ENCODE peak calls at places on chromosomes 2 and 18, in four cellular contexts. G is WTC11, Q is HepG2, R is HEK293T. L is an unnamed sample.
A peak's percentile ranks its signal among the peaks of the same experiment; 100 is the strongest.

GRCh38 chr2:22455086-22455485 is 929.9 kb upstream of the KLHL29 start:
- DNase-seq in G (no peak), Q (no peak), R (no peak), L (no peak)

GRCh38 chr2:130872276-130873125 is 35.8 kb downstream of the ARHGEF4 start:
- DNase-seq in G (no peak), Q (no peak), R (no peak), L (no peak)

GRCh38 chr2:84855730-84856129 is 25.2 kb downstream of the TRABD2A start:
- DNase-seq in G (peak; percentile 76), Q (no peak), R (no peak), L (no peak)

GRCh38 chr2:234422242-234422641 is 74.6 kb downstream of the ARL4C start:
- DNase-seq in G (no peak), Q (peak; percentile 74), R (no peak), L (no peak)

GRCh38 chr18:48833701-48834394 is 116.9 kb downstream of the SMAD7 start:
- DNase-seq in G (peak; percentile 7), Q (no peak), R (no peak), L (no peak)

GRCh38 chr2:206531996-206532543 is 88.7 kb downstream of the ADAM23 start:
- DNase-seq in G (no peak), Q (no peak), R (peak; percentile 50), L (no peak)

GRCh38 chr2:26464390-26465265 is 13.3 kb downstream of the OTOF start:
- DNase-seq in G (peak; percentile 5), Q (no peak), R (no peak), L (no peak)

GRCh38 chr18:60686142-60686541 is 313.6 kb upstream of the MC4R start:
- DNase-seq in G (no peak), Q (no peak), R (no peak), L (no peak)

GRCh38 chr2:64797881-64798590 is 144.3 kb upstream of the SERTAD2 start:
- DNase-seq in G (no peak), Q (peak; percentile 21), R (no peak), L (no peak)

GRCh38 chr18:10442551-10442971 is 11.9 kb upstream of the APCDD1 start:
- DNase-seq in G (no peak), Q (no peak), R (no peak), L (no peak)

GRCh38 chr18:22063077-22063476 is 106.3 kb upstream of the GATA6 start:
- DNase-seq in G (no peak), Q (no peak), R (no peak), L (no peak)

GRCh38 chr18:63339920-63340484 is 20.4 kb upstream of the BCL2 start:
- DNase-seq in G (peak; percentile 47), Q (peak; percentile 22), R (no peak), L (peak; percentile 14)

GRCh38 chr18:22346342-22346967 is 71.3 kb downstream of the CTAGE1 start:
- DNase-seq in G (no peak), Q (no peak), R (no peak), L (no peak)

GRCh38 chr2:237904806-237905599 is 45.6 kb downstream of the RAMP1 start:
- DNase-seq in G (no peak), Q (no peak), R (no peak), L (no peak)

GRCh38 chr2:10141736-10142639 is 19.4 kb downstream of the RRM2 start:
- DNase-seq in G (peak; percentile 68), Q (no peak), R (peak; percentile 62), L (peak; percentile 29)

GRCh38 chr2:73141896-73142295 is 29.1 kb upstream of the RAB11FIP5 start:
- DNase-seq in G (no peak), Q (no peak), R (no peak), L (no peak)

GRCh38 chr2:64237266-64237665 is 93.0 kb upstream of the PELI1 start:
- DNase-seq in G (no peak), Q (no peak), R (no peak), L (no peak)

GRCh38 chr18:59715966-59716369 is 18.7 kb upstream of the CCBE1 start:
- DNase-seq in G (no peak), Q (no peak), R (no peak), L (no peak)

GRCh38 chr2:160014227-160014626 is 48.2 kb downstream of the PLA2R1 start:
- DNase-seq in G (no peak), Q (no peak), R (no peak), L (no peak)

GRCh38 chr2:12504443-12504842 is 212.3 kb upstream of the TRIB2 start:
- DNase-seq in G (no peak), Q (no peak), R (no peak), L (no peak)

GRCh38 chr2:12502759-12503158 is 214.0 kb upstream of the TRIB2 start:
- DNase-seq in G (no peak), Q (no peak), R (no peak), L (no peak)

GRCh38 chr2:12507295-12507694 is 209.4 kb upstream of the TRIB2 start:
- DNase-seq in G (no peak), Q (no peak), R (no peak), L (no peak)

GRCh38 chr2:12510070-12510469 is 206.7 kb upstream of the TRIB2 start:
- DNase-seq in G (no peak), Q (no peak), R (no peak), L (no peak)

GRCh38 chr2:12506846-12507245 is 209.9 kb upstream of the TRIB2 start:
- DNase-seq in G (no peak), Q (no peak), R (no peak), L (no peak)
- TF ChIP-seq ELF4 in G (no peak), Q (no peak), R (no peak), L (no peak)

DNA sequence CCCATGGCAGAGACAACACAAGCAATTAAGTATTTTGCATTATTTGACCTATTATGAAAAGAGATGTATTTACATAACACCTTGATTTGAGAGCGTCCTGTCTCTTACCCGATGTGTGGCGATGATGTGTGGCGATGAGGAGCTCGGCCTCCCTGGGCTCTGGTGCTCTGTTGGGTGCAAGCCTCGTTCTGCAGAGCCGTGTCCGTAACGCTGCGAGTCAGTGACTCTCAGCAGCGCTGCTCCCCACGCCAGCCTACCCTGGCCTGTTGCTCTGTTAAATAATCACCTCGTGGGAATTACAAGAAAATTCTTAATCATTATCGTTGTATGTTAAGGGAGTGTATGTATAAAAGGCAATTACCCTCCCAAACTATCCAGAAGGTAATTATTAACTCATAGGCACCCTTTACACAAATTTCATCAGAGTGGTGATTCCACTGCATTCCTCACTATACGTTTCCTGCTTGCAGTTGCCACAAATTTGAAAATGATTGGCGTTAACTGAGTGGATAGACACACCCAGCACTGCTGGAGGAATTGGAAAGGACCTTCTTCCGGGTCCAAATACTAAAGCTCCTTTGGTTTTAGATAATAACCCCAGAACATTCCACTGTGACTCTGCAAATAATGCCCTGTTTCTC is 52.0 kb upstream of the NFATC1 start:
- DNase-seq in G (no peak), Q (peak; percentile 38), R (no peak), L (peak; percentile 7)
- TF ChIP-seq ELF4 in G (no peak), Q (no peak), R (no peak), L (no peak)

DNA sequence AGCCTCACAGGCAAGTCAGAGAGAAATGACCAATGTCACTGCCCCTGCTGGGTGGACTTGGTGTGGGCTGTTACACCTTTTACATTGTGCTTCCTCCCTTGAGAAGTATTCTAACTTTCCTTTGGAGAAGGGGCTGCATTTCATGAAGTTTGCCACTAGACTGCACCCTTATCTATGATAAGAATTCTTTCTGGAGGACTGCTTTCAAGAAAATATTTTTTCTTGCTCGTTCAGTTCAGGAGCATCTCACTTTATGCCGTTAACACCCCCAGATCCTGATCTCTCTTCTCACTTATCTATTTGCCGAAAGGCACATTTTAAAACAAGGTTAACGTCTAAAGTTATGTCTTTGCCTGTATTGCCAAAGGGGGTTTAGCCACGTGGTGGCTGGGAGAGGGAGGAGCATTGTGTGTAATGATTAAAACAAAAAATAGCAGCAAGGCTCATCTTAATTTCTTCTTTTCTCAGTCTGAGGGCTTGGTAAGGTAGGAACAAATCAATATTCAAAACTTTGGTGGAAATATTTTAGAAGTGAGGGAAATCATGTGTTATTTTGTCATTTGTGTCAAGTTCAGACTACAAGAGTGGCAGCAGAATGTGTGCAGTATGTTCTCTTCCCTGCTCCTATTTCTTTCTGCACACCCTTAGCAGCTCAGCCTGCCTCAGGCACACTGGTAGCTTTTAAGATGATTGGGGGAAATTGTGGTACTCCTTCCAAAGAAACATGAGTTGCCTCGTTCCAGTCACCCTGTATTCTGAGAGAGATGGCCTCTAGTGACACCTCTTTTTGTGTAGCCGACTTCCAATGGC is 1.6 kb upstream of the IGFBP5 start:
- DNase-seq in G (no peak), Q (no peak), R (no peak), L (peak; percentile 30)
- TF ChIP-seq ELF4 in G (no peak), Q (no peak), R (no peak), L (no peak)

GRCh38 chr2:239396881-239397681 is 3.7 kb downstream of the HDAC4 start:
- DNase-seq in G (no peak), Q (no peak), R (no peak), L (peak; percentile 19)
- TF ChIP-seq ELF4 in G (no peak), Q (no peak), R (no peak), L (no peak)

GRCh38 chr2:233178994-233179847 is 72.3 kb upstream of the ATG16L1 start:
- DNase-seq in G (no peak), Q (no peak), R (no peak), L (peak; percentile 46)
- TF ChIP-seq ELF4 in G (no peak), Q (no peak), R (no peak), L (no peak)

GRCh38 chr2:8552264-8552913 is 129.5 kb upstream of the ID2 start:
- DNase-seq in G (no peak), Q (no peak), R (no peak), L (no peak)
- TF ChIP-seq ELF4 in G (no peak), Q (no peak), R (no peak), L (no peak)

GRCh38 chr2:86160156-86160952 is 34.9 kb downstream of the IMMT start:
- DNase-seq in G (no peak), Q (no peak), R (no peak), L (no peak)

GRCh38 chr2:86157009-86157556 is 38.2 kb downstream of the IMMT start:
- DNase-seq in G (no peak), Q (no peak), R (no peak), L (no peak)

DNA sequence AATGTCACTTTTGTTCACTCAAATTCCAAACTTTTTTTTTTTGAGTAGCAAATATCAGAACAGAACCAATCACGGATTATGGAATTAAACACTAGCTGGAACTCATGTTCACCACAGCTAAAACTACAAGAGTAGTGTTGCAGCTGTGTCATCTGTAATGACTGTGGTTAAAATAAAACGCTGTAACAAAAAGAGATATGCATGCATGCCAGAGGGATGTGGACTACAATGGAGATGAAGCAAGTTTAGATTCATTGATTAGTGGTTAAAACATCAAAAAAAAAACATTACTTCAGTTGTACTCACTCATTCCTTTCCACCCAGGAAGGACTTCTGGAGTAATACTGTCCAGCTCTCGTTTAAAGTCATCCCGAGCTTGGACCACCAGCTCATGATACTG is 37.0 kb downstream of the IMMT start:
- DNase-seq in G (no peak), Q (no peak), R (no peak), L (no peak)
- TF ChIP-seq ELF4 in G (no peak), Q (no peak), R (no peak), L (no peak)

DNA sequence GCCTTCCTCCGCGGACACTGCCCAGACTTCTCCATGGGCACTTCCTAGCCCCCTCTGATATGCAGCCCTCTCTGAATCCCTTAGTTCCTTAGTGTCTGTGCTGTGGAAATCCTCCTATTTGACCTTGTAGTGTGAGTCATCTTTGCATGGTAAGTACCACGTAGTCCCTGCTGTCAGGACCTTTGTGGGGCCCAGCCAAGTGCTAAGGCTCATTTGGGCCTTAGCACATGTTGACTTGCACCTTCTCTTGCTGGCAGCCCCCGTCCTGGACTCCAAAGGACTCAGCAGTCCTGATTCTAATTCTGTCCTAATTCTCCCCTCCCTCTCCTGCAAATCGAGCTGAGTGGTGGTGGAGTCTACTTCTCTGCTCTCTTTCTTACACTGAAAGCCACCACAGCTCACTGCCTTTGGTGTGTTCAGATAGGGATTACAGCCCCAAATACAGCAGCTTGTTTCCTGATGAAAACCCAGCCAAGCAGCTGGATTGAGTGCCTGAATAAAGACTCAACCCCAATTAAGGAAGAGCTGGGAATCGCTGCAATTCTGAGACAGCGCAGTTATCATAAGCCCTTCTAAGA is 215.4 kb upstream of the TNP1 start:
- DNase-seq in G (no peak), Q (no peak), R (no peak), L (peak; percentile 45)
- TF ChIP-seq ELF4 in G (no peak), Q (no peak), R (no peak), L (no peak)